ENCODE peak calls at places on chromosomes 3 and 15, in four cellular contexts. Q is K562, O is A549, B is HepG2. P is an unnamed sample.

GRCh38 chr3:121651684-121652083 is 9.0 kb downstream of the HCLS1 start:
- DNase-seq in Q (peak), O (peak), B (peak), P (no peak)

GRCh38 chr3:39148116-39149058 is 5.0 kb downstream of the CSRNP1 start:
- DNase-seq in Q (peak), O (no peak), B (no peak), P (no peak)

GRCh38 chr3:12508316-12508715 is 24.0 kb downstream of the TSEN2 start:
- DNase-seq in Q (no peak), O (peak), B (no peak), P (no peak)

GRCh38 chr15:68650901-68651709 is 72.3 kb downstream of the CORO2B start:
- DNase-seq in Q (peak), O (peak), B (peak), P (peak)

GRCh38 chr3:107910713-107911259 is 180.0 kb downstream of the CD47 start:
- DNase-seq in Q (no peak), O (no peak), B (no peak), P (no peak)

GRCh38 chr3:131591394-131591990 is 88.7 kb upstream of the MRPL3 start:
- DNase-seq in Q (no peak), O (peak), B (no peak), P (no peak)

GRCh38 chr3:16419640-16420039 is 93.9 kb downstream of the RFTN1 start:
- DNase-seq in Q (no peak), O (no peak), B (no peak), P (no peak)

GRCh38 chr3:83843716-83844115 is 1115.1 kb upstream of the CADM2 start:
- DNase-seq in Q (no peak), O (no peak), B (no peak), P (no peak)

GRCh38 chr15:95041297-95041696 is 809.9 kb downstream of the MCTP2 start:
- DNase-seq in Q (no peak), O (no peak), B (no peak), P (no peak)

GRCh38 chr3:113626513-113627371 is 69.7 kb downstream of the USF3 start:
- DNase-seq in Q (peak), O (peak), B (peak), P (peak)

GRCh38 chr3:113623324-113623723 is 73.1 kb downstream of the USF3 start:
- DNase-seq in Q (no peak), O (peak), B (no peak), P (peak)

GRCh38 chr3:113623827-113624226 is 72.6 kb downstream of the USF3 start:
- DNase-seq in Q (no peak), O (no peak), B (no peak), P (no peak)

GRCh38 chr3:113628316-113628715 is 68.1 kb downstream of the USF3 start:
- DNase-seq in Q (no peak), O (no peak), B (no peak), P (no peak)

GRCh38 chr3:113625724-113626348 is 70.6 kb downstream of the USF3 start:
- DNase-seq in Q (no peak), O (no peak), B (no peak), P (no peak)
- TF ChIP-seq NR3C1 in Q (no peak), O (no peak), B (no peak), P (no peak)

GRCh38 chr3:185958626-185959025 is 20.8 kb upstream of the TRA2B start:
- DNase-seq in Q (no peak), O (no peak), B (no peak), P (no peak)
- TF ChIP-seq NR3C1 in Q (no peak), O (no peak), B (no peak), P (no peak)

DNA sequence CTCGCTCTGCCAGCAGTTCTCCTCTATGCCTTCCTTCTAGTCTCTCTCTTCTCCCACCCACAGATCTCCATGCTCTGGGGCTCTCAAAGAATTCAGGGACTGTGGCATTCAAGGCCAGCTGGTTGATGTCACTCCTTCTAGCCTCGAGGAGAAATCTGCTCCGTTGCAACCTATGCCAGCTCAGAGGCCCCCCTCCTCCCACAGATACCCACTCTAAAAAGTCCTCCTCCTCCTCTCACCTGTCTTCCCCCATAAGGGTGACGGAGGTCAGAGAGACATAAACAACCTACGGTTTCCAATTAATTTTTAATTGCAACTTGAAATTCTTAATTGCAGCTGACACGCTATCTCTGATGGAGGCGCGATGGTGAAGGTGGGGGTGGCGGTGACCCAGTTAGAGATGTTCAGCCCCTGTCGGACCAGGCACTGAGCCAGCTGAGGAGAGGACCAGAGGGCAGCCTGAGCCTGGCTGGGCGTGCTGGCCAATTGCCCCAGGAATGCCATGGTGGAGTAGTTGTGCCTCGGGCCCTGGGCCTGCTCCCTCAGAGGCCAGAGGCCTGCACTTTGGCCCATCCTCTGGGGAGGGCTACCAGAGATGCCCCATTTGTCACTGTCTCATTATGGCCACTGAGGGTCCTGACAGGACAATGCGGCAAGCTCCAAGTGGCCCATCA is 43.3 kb upstream of the INSYN1 start:
- DNase-seq in Q (no peak), O (no peak), B (no peak), P (no peak)
- TF ChIP-seq NR3C1 in Q (no peak), O (no peak), B (no peak), P (no peak)

DNA sequence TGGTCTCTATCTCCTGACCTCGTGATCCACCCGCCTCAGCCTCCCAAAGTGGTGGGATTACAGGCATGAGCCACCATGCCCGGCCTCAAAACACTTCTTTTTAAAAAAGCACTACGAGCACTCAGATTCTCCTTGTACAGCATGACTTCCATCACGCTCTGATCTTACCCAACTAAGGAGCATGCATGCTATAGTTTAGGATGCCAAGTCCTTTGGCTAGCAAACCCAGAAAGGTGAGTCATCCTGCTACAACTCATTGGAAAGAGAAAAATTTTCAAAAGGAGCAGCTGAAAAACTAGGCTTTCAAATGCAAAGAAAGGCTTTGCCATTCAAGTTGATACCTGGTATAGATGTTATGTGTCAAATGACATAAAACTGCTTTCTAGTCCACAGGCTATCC is 70.3 kb upstream of the PRICKLE2 start:
- DNase-seq in Q (no peak), O (peak), B (no peak), P (no peak)
- TF ChIP-seq NR3C1 in Q (no peak), O (no peak), B (no peak), P (no peak)

DNA sequence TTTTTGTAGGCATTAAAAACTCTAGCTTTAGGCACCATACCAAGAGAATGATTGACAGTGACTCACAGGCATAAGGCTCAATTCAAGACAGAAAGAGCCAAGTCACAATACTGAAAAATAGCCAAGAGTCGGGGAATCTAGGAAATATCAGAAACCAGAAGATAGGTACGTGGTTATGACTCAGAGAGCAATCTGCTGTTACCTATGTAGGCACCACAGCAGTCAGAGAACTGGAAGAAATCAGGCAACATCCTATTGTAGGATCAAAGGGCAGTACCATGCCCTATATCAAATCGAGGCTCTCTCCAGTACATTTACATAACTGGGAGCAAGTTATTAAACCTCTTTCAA is 23.2 kb downstream of the SUCNR1 start:
- DNase-seq in Q (no peak), O (peak), B (no peak), P (no peak)
- TF ChIP-seq NR3C1 in Q (no peak), O (no peak), B (no peak), P (no peak)

DNA sequence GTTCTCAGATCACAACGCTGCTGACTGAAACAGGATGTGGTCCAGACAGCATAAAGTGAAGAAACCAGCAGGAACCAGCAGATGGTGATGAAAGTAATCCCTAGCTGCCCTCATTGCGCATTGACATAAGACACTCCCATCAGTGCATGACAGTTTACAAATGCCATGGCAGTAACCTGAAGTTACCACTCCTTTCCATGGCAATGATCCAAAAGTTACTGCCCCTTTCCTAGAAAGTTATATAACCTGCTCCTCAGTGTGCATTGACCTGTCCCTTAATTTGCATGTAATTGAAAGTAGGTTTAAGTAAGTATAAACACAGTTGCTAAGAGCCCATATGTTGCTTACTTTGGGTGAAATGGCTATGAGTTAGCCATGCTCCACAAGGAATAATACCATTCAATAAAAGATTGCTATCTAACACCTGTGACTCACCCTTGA is 149.1 kb upstream of the CD96 start:
- DNase-seq in Q (no peak), O (peak), B (no peak), P (no peak)
- TF ChIP-seq NR3C1 in Q (no peak), O (no peak), B (no peak), P (no peak)

GRCh38 chr3:130395916-130396315 is 50.4 kb downstream of the COL6A5 start:
- DNase-seq in Q (no peak), O (peak), B (peak), P (no peak)
- TF ChIP-seq NR3C1 in Q (no peak), O (no peak), B (no peak), P (no peak)

GRCh38 chr3:49803464-49804140 is 541 bp downstream of the INKA1 start:
- DNase-seq in Q (peak), O (no peak), B (no peak), P (peak)

GRCh38 chr3:49799105-49799504 is 568 bp downstream of the CDHR4 start:
- DNase-seq in Q (no peak), O (no peak), B (no peak), P (no peak)

GRCh38 chr3:49801160-49801559 is 1.5 kb upstream of the CDHR4 start:
- DNase-seq in Q (no peak), O (no peak), B (no peak), P (no peak)

GRCh38 chr3:49802719-49803463 is at the start of gene INKA1:
- DNase-seq in Q (peak), O (peak), B (peak), P (peak)

DNA sequence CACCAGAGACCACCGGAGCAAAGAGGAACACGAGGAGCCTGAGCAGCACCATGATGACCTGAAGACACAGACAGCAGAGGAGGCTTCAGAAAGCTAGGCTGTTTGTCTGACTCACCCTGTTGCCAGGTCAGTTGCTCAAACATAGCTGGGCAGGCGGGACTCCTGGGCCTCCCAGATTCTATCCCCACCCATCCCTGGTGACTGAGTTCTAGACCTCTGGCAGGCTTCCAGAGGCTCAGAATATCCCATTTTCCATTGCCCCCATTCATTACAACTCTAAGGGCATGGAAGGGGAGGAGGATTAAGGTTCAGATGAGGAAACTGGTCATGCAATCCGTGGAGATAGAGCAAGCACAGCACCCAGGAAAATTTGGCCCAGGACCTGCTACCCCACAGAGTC is at the start of gene CDHR4:
- DNase-seq in Q (peak), O (peak), B (peak), P (no peak)
- TF ChIP-seq NR3C1 in Q (no peak), O (no peak), B (no peak), P (no peak)

GRCh38 chr3:42052867-42053351 is 38.2 kb upstream of the TRAK1 start:
- DNase-seq in Q (no peak), O (no peak), B (peak), P (no peak)

GRCh38 chr3:42057561-42058211 is 33.5 kb upstream of the TRAK1 start:
- DNase-seq in Q (no peak), O (no peak), B (no peak), P (no peak)

GRCh38 chr3:42055291-42055690 is 35.9 kb upstream of the TRAK1 start:
- DNase-seq in Q (no peak), O (no peak), B (peak), P (no peak)

GRCh38 chr3:42053476-42053875 is 37.7 kb upstream of the TRAK1 start:
- DNase-seq in Q (no peak), O (no peak), B (no peak), P (no peak)

GRCh38 chr3:42056840-42057239 is 34.3 kb upstream of the TRAK1 start:
- DNase-seq in Q (no peak), O (no peak), B (no peak), P (no peak)
- TF ChIP-seq NR3C1 in Q (no peak), O (no peak), B (no peak), P (no peak)

GRCh38 chr3:134360046-134360445 is 14.2 kb downstream of the AMOTL2 start:
- DNase-seq in Q (no peak), O (no peak), B (no peak), P (peak)

GRCh38 chr3:134356411-134357040 is 17.7 kb downstream of the AMOTL2 start:
- DNase-seq in Q (no peak), O (no peak), B (no peak), P (peak)

GRCh38 chr3:134357261-134357913 is 16.9 kb downstream of the AMOTL2 start:
- DNase-seq in Q (no peak), O (no peak), B (no peak), P (peak)

GRCh38 chr3:134359121-134360010 is 14.9 kb downstream of the AMOTL2 start:
- DNase-seq in Q (no peak), O (no peak), B (no peak), P (peak)

DNA sequence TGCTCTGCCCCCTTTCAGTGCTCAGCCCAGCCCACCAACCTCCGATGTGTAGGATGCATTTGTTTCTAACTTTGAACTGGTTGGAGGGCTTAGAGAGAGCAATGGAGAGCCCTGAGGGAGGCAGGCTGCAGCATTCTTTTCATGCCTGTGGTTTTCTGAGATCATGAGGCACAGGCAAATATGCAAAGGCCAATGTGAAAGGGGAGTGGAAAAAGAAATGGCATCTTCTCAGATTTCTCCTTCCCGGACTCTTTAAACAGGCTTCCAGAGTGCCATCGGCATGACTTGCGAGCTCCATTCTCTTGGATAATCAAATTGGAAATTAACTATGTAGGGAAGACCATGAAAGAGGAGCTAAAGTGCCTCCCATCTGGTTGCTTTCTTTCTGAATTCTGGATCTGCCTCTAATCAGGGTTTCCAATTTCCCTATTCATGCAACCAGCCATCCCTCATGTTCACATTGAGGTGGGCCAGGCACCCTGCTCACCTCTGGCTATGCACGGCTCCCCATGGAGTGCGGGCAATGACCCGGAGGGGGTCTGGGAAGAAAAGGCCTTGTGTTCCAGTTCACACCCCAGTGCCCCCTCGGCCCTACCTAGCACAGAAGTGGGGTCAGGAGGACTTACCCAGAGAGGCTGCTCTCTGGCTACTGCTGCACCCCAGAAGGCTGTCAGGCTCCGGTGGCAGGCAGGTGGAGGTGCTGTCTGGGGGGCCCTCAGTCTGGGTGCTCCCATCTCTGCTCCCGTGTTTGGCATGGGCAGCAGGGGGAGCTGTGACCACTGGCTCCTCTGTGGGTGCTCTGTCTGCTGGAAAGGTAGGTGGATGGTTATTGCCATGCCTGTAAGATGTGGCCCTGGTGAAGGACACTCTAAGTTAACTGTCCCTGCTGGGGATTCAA is 16.1 kb downstream of the AMOTL2 start:
- DNase-seq in Q (no peak), O (peak), B (peak), P (peak)
- TF ChIP-seq NR3C1 in Q (no peak), O (no peak), B (no peak), P (no peak)

P was measured in WTC11.